ENCODE peak calls at places on chromosomes 16 and 17, in four cellular contexts. L, O, J and N are unnamed samples.

GRCh38 chr17:83125515-83126274 is 46.3 kb downstream of the METRNL start:
- DNase-seq in L (no peak), O (no peak), J (no peak), N (no peak)

GRCh38 chr17:34382586-34383224 is 19.7 kb upstream of the CCL1 start:
- DNase-seq in L (peak), O (no peak), J (no peak), N (no peak)

GRCh38 chr16:57815987-57816745 is 13.9 kb upstream of the KIFC3 start:
- DNase-seq in L (no peak), O (peak), J (no peak), N (no peak)

GRCh38 chr17:72515291-72516065 is 394.7 kb downstream of the SOX9 start:
- DNase-seq in L (peak), O (no peak), J (no peak), N (no peak)

GRCh38 chr17:29107933-29108805 is 65.2 kb downstream of the PIPOX start:
- DNase-seq in L (no peak), O (no peak), J (peak), N (no peak)

GRCh38 chr16:7509919-7510705 is 177.5 kb downstream of the RBFOX1 start:
- DNase-seq in L (no peak), O (no peak), J (no peak), N (no peak)

GRCh38 chr16:58499615-58500328 is at the start of gene NDRG4:
- DNase-seq in L (no peak), O (peak), J (peak), N (peak)

GRCh38 chr17:74372426-74372825 is 5.1 kb downstream of the GPR142 start:
- DNase-seq in L (no peak), O (no peak), J (no peak), N (no peak)

GRCh38 chr17:8941520-8941919 is 24.0 kb downstream of the PIK3R5 start:
- DNase-seq in L (no peak), O (no peak), J (no peak), N (no peak)

GRCh38 chr16:17154981-17155380 is 315.8 kb downstream of the XYLT1 start:
- DNase-seq in L (no peak), O (no peak), J (no peak), N (no peak)

GRCh38 chr16:87809150-87809902 is 43.5 kb upstream of the KLHDC4 start:
- DNase-seq in L (peak), O (no peak), J (peak), N (no peak)

GRCh38 chr17:30970757-30971567 is at the start of gene RNF135:
- DNase-seq in L (no peak), O (no peak), J (no peak), N (peak)

GRCh38 chr17:73747221-73748002 is 103.2 kb upstream of the SDK2 start:
- DNase-seq in L (no peak), O (no peak), J (no peak), N (no peak)

GRCh38 chr17:5297245-5297644 is 15.2 kb downstream of the RABEP1 start:
- DNase-seq in L (no peak), O (no peak), J (no peak), N (no peak)

GRCh38 chr16:55116165-55116894 is 185.7 kb downstream of the IRX5 start:
- DNase-seq in L (no peak), O (no peak), J (no peak), N (no peak)

GRCh38 chr17:71936977-71937376 is 183.8 kb upstream of the SOX9 start:
- DNase-seq in L (no peak), O (no peak), J (no peak), N (no peak)

GRCh38 chr16:58329147-58329546 is 34.3 kb upstream of the PRSS54 start:
- DNase-seq in L (no peak), O (no peak), J (no peak), N (no peak)

GRCh38 chr17:48409607-48410006 is 20.4 kb downstream of the SKAP1 start:
- DNase-seq in L (no peak), O (no peak), J (no peak), N (no peak)

GRCh38 chr16:85074225-85074914 is 37.9 kb downstream of the CIBAR2 start:
- DNase-seq in L (no peak), O (no peak), J (no peak), N (no peak)

GRCh38 chr17:3946711-3947235 is 17.5 kb downstream of the ATP2A3 start:
- DNase-seq in L (no peak), O (no peak), J (no peak), N (no peak)

GRCh38 chr16:69273009-69273408 is 38.1 kb upstream of the VPS4A start:
- DNase-seq in L (no peak), O (no peak), J (no peak), N (no peak)

GRCh38 chr16:27219161-27219560 is 15.8 kb downstream of the KDM8 start:
- DNase-seq in L (no peak), O (no peak), J (no peak), N (no peak)

GRCh38 chr17:16944334-16945140 is 27.4 kb downstream of the TNFRSF13B start:
- DNase-seq in L (no peak), O (no peak), J (no peak), N (no peak)

GRCh38 chr17:16943032-16943352 is 28.9 kb downstream of the TNFRSF13B start:
- DNase-seq in L (no peak), O (no peak), J (no peak), N (no peak)

GRCh38 chr17:16945141-16945493 is 26.8 kb downstream of the TNFRSF13B start:
- DNase-seq in L (no peak), O (no peak), J (no peak), N (no peak)

GRCh38 chr17:16942141-16943031 is 29.5 kb downstream of the TNFRSF13B start:
- DNase-seq in L (no peak), O (no peak), J (peak), N (no peak)

GRCh38 chr17:16943541-16944333 is 28.2 kb downstream of the TNFRSF13B start:
- DNase-seq in L (no peak), O (no peak), J (no peak), N (no peak)
- TF ChIP-seq FOXK2 in L (no peak), O (no peak), J (no peak), N (no peak)

GRCh38 chr16:88842806-88843205 is 13.9 kb downstream of the GALNS start:
- DNase-seq in L (no peak), O (no peak), J (no peak), N (no peak)
- TF ChIP-seq SP1 in L (no peak), O (no peak), J (no peak), N (no peak)

GRCh38 chr16:89581861-89582563 is 6.5 kb downstream of the CPNE7 start:
- DNase-seq in L (no peak), O (no peak), J (peak), N (no peak)
- TF ChIP-seq FOXK2 in L (no peak), O (no peak), J (no peak), N (no peak)

DNA sequence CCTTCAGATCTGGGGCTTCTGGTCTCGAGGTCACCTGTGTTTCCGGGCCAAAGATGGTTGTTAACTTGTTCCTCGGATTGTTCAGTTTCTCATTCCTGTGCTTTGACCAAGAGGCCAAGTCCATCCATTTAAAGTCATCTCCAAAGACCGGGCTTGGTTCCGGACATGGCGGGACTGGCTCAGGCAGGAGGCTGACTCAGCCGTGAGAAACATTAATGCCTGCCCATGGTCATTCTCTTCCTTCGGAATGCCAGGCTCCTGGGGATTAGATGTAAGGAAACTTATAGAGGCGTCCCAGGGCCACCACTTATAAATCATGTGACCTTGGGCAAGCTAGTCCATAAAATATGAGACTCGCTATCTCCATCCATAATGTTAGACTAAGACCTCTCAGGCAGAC is 13.6 kb upstream of the NKD1 start:
- DNase-seq in L (no peak), O (no peak), J (no peak), N (no peak)
- TF ChIP-seq SP1 in L (no peak), O (no peak), J (no peak), N (no peak)